ENCODE peak calls at places on chromosomes 6 and 20, in five cellular contexts. One of them, this sample, is unnamed.

GRCh38 chr6:5999688-6000608 is 6.8 kb downstream of the NRN1 start:
- DNase-seq in fibroblast of the conjunctiva: no peak
- DNase-seq in NB4: no peak
- DNase-seq in caudate nucleus: no peak
- DNase-seq in fibroblast of mammary gland: no peak
- DNase-seq in this sample: no peak

GRCh38 chr6:42179261-42179955 is 6.2 kb downstream of the GUCA1A start:
- DNase-seq in fibroblast of the conjunctiva: no peak
- DNase-seq in NB4: no peak
- DNase-seq in caudate nucleus: no peak
- DNase-seq in fibroblast of mammary gland: no peak
- DNase-seq in this sample: no peak

GRCh38 chr20:44012466-44013226 is 98.0 kb downstream of the TOX2 start:
- DNase-seq in fibroblast of the conjunctiva: no peak
- DNase-seq in NB4: no peak
- DNase-seq in caudate nucleus: no peak
- DNase-seq in fibroblast of mammary gland: no peak
- DNase-seq in this sample: no peak

GRCh38 chr6:157763129-157763893 is 59.7 kb upstream of the SNX9 start:
- DNase-seq in fibroblast of the conjunctiva: no peak
- DNase-seq in NB4: no peak
- DNase-seq in caudate nucleus: no peak
- DNase-seq in fibroblast of mammary gland: peak
- DNase-seq in this sample: peak

GRCh38 chr6:38943964-38944363 is 104.6 kb upstream of the GLP1R start:
- DNase-seq in fibroblast of the conjunctiva: no peak
- DNase-seq in NB4: no peak
- DNase-seq in caudate nucleus: no peak
- DNase-seq in fibroblast of mammary gland: no peak
- DNase-seq in this sample: no peak

GRCh38 chr6:39068391-39068790 is 19.8 kb downstream of the GLP1R start:
- DNase-seq in fibroblast of the conjunctiva: no peak
- DNase-seq in NB4: no peak
- DNase-seq in caudate nucleus: no peak
- DNase-seq in fibroblast of mammary gland: no peak
- DNase-seq in this sample: no peak

GRCh38 chr20:12982098-12982497 is 26.7 kb upstream of the SPTLC3 start:
- DNase-seq in fibroblast of the conjunctiva: no peak
- DNase-seq in NB4: no peak
- DNase-seq in caudate nucleus: no peak
- DNase-seq in fibroblast of mammary gland: no peak
- DNase-seq in this sample: no peak

GRCh38 chr6:139751179-139751578 is 376.7 kb upstream of the CITED2 start:
- DNase-seq in fibroblast of the conjunctiva: peak
- DNase-seq in NB4: no peak
- DNase-seq in caudate nucleus: no peak
- DNase-seq in fibroblast of mammary gland: peak
- DNase-seq in this sample: no peak

GRCh38 chr20:60984666-60985065 is 267.4 kb upstream of the CDH4 start:
- DNase-seq in fibroblast of the conjunctiva: no peak
- DNase-seq in NB4: no peak
- DNase-seq in caudate nucleus: no peak
- DNase-seq in fibroblast of mammary gland: no peak
- DNase-seq in this sample: no peak

GRCh38 chr20:5835234-5835845 is 85.1 kb downstream of the SHLD1 start:
- DNase-seq in fibroblast of the conjunctiva: peak
- DNase-seq in NB4: no peak
- DNase-seq in caudate nucleus: no peak
- DNase-seq in fibroblast of mammary gland: peak
- DNase-seq in this sample: peak

GRCh38 chr6:140846518-140847277 is 1286.0 kb upstream of the GJE1 start:
- DNase-seq in fibroblast of the conjunctiva: peak
- DNase-seq in NB4: no peak
- DNase-seq in caudate nucleus: no peak
- DNase-seq in fibroblast of mammary gland: peak
- DNase-seq in this sample: no peak

GRCh38 chr20:23037017-23037481 is 1.9 kb downstream of the SSTR4 start:
- DNase-seq in fibroblast of the conjunctiva: no peak
- DNase-seq in NB4: no peak
- DNase-seq in caudate nucleus: no peak
- DNase-seq in fibroblast of mammary gland: no peak
- DNase-seq in this sample: no peak

GRCh38 chr20:62900692-62901584 is 25.4 kb downstream of the DIDO1 start:
- DNase-seq in fibroblast of the conjunctiva: no peak
- DNase-seq in NB4: no peak
- DNase-seq in caudate nucleus: no peak
- DNase-seq in fibroblast of mammary gland: no peak
- DNase-seq in this sample: peak

GRCh38 chr20:3760980-3761379 is 6.6 kb downstream of the ADISSP start:
- DNase-seq in fibroblast of the conjunctiva: no peak
- DNase-seq in NB4: no peak
- DNase-seq in caudate nucleus: no peak
- DNase-seq in fibroblast of mammary gland: no peak
- DNase-seq in this sample: no peak

GRCh38 chr20:22556565-22557056 is 27.8 kb downstream of the FOXA2 start:
- DNase-seq in fibroblast of the conjunctiva: no peak
- DNase-seq in NB4: no peak
- DNase-seq in caudate nucleus: no peak
- DNase-seq in fibroblast of mammary gland: no peak
- DNase-seq in this sample: no peak

GRCh38 chr6:73515204-73516101 is 5.4 kb downstream of the EEF1A1 start:
- DNase-seq in fibroblast of the conjunctiva: peak
- DNase-seq in NB4: peak
- DNase-seq in caudate nucleus: no peak
- DNase-seq in fibroblast of mammary gland: peak
- DNase-seq in this sample: peak

GRCh38 chr20:7851031-7851490 is 89.2 kb downstream of the HAO1 start:
- DNase-seq in fibroblast of the conjunctiva: no peak
- DNase-seq in NB4: no peak
- DNase-seq in caudate nucleus: no peak
- DNase-seq in fibroblast of mammary gland: peak
- DNase-seq in this sample: no peak

GRCh38 chr6:118589186-118589585 is 41.1 kb downstream of the PLN start:
- DNase-seq in fibroblast of the conjunctiva: no peak
- DNase-seq in NB4: no peak
- DNase-seq in caudate nucleus: no peak
- DNase-seq in fibroblast of mammary gland: peak
- DNase-seq in this sample: no peak

GRCh38 chr6:160160450-160160849 is 38.8 kb downstream of the SLC22A1 start:
- DNase-seq in fibroblast of the conjunctiva: no peak
- DNase-seq in NB4: no peak
- DNase-seq in caudate nucleus: no peak
- DNase-seq in fibroblast of mammary gland: no peak
- DNase-seq in this sample: no peak

GRCh38 chr6:19303381-19303780 is 533.8 kb upstream of the ID4 start:
- DNase-seq in fibroblast of the conjunctiva: no peak
- DNase-seq in NB4: no peak
- DNase-seq in caudate nucleus: no peak
- DNase-seq in fibroblast of mammary gland: peak
- DNase-seq in this sample: no peak

GRCh38 chr6:48135352-48136084 is 24.5 kb upstream of the PTCHD4 start:
- DNase-seq in fibroblast of the conjunctiva: peak
- DNase-seq in NB4: no peak
- DNase-seq in caudate nucleus: no peak
- DNase-seq in fibroblast of mammary gland: peak
- DNase-seq in this sample: peak

GRCh38 chr6:1960484-1961142 is 284.8 kb downstream of the GMDS start:
- DNase-seq in fibroblast of the conjunctiva: no peak
- DNase-seq in NB4: no peak
- DNase-seq in caudate nucleus: no peak
- DNase-seq in fibroblast of mammary gland: no peak
- DNase-seq in this sample: no peak

GRCh38 chr6:14088600-14089168 is 28.9 kb upstream of the CD83 start:
- DNase-seq in fibroblast of the conjunctiva: no peak
- DNase-seq in NB4: no peak
- DNase-seq in caudate nucleus: no peak
- DNase-seq in fibroblast of mammary gland: no peak
- DNase-seq in this sample: no peak

GRCh38 chr6:151661928-151662327 is 145.6 kb upstream of the ESR1 start:
- DNase-seq in fibroblast of the conjunctiva: no peak
- DNase-seq in NB4: no peak
- DNase-seq in caudate nucleus: no peak
- DNase-seq in fibroblast of mammary gland: no peak
- DNase-seq in this sample: no peak

GRCh38 chr6:109183109-109183508 is 87.8 kb downstream of the CEP57L1 start:
- DNase-seq in fibroblast of the conjunctiva: no peak
- DNase-seq in NB4: peak
- DNase-seq in caudate nucleus: no peak
- DNase-seq in fibroblast of mammary gland: peak
- DNase-seq in this sample: no peak

GRCh38 chr20:7269452-7269851 is 502.0 kb downstream of the BMP2 start:
- DNase-seq in fibroblast of the conjunctiva: no peak
- DNase-seq in NB4: no peak
- DNase-seq in caudate nucleus: no peak
- DNase-seq in fibroblast of mammary gland: no peak
- DNase-seq in this sample: no peak

GRCh38 chr6:14734416-14735340 is 511.2 kb upstream of the JARID2 start:
- DNase-seq in fibroblast of the conjunctiva: no peak
- DNase-seq in NB4: peak
- DNase-seq in caudate nucleus: no peak
- DNase-seq in fibroblast of mammary gland: peak
- DNase-seq in this sample: no peak

GRCh38 chr6:167538746-167539145 is 213.9 kb downstream of the TTLL2 start:
- DNase-seq in fibroblast of the conjunctiva: no peak
- DNase-seq in NB4: no peak
- DNase-seq in caudate nucleus: no peak
- DNase-seq in fibroblast of mammary gland: no peak
- DNase-seq in this sample: no peak

GRCh38 chr6:40583694-40584093 is 3.5 kb downstream of the LRFN2 start:
- DNase-seq in fibroblast of the conjunctiva: no peak
- DNase-seq in NB4: no peak
- DNase-seq in caudate nucleus: no peak
- DNase-seq in fibroblast of mammary gland: no peak
- DNase-seq in this sample: no peak

GRCh38 chr6:20182926-20183521 is 29.2 kb downstream of the MBOAT1 start:
- DNase-seq in fibroblast of the conjunctiva: no peak
- DNase-seq in NB4: no peak
- DNase-seq in caudate nucleus: no peak
- DNase-seq in fibroblast of mammary gland: no peak
- DNase-seq in this sample: peak

GRCh38 chr6:41568585-41569384 is 22.6 kb downstream of the FOXP4 start:
- DNase-seq in fibroblast of the conjunctiva: no peak
- DNase-seq in NB4: no peak
- DNase-seq in caudate nucleus: no peak
- DNase-seq in fibroblast of mammary gland: no peak
- DNase-seq in this sample: no peak

GRCh38 chr6:107061125-107062020 is 33.4 kb downstream of the MTRES1 start:
- DNase-seq in fibroblast of the conjunctiva: no peak
- DNase-seq in NB4: no peak
- DNase-seq in caudate nucleus: no peak
- DNase-seq in fibroblast of mammary gland: no peak
- DNase-seq in this sample: no peak

GRCh38 chr6:149032599-149033405 is 284.7 kb upstream of the TAB2 start:
- DNase-seq in fibroblast of the conjunctiva: peak
- DNase-seq in NB4: peak
- DNase-seq in caudate nucleus: no peak
- DNase-seq in fibroblast of mammary gland: peak
- DNase-seq in this sample: no peak

GRCh38 chr6:130670142-130670541 is 157.1 kb upstream of the SMLR1 start:
- DNase-seq in fibroblast of the conjunctiva: no peak
- DNase-seq in NB4: no peak
- DNase-seq in caudate nucleus: no peak
- DNase-seq in fibroblast of mammary gland: no peak
- DNase-seq in this sample: no peak

GRCh38 chr20:37406010-37406998 is 60.4 kb downstream of the SRC start:
- DNase-seq in fibroblast of the conjunctiva: no peak
- DNase-seq in NB4: peak
- DNase-seq in caudate nucleus: peak
- DNase-seq in fibroblast of mammary gland: no peak
- DNase-seq in this sample: peak

GRCh38 chr20:62646851-62647520 is 4.7 kb downstream of the SLCO4A1 start:
- DNase-seq in fibroblast of the conjunctiva: no peak
- DNase-seq in NB4: no peak
- DNase-seq in caudate nucleus: no peak
- DNase-seq in fibroblast of mammary gland: no peak
- DNase-seq in this sample: peak

GRCh38 chr6:140460267-140460666 is 1085.8 kb upstream of the CITED2 start:
- DNase-seq in fibroblast of the conjunctiva: no peak
- DNase-seq in NB4: no peak
- DNase-seq in caudate nucleus: no peak
- DNase-seq in fibroblast of mammary gland: no peak
- DNase-seq in this sample: no peak

GRCh38 chr6:152720964-152721363 is 23.3 kb downstream of the MYCT1 start:
- DNase-seq in fibroblast of the conjunctiva: no peak
- DNase-seq in NB4: no peak
- DNase-seq in caudate nucleus: no peak
- DNase-seq in fibroblast of mammary gland: peak
- DNase-seq in this sample: no peak

GRCh38 chr6:116881236-116881635 is 4.2 kb downstream of the RFX6 start:
- DNase-seq in fibroblast of the conjunctiva: no peak
- DNase-seq in NB4: no peak
- DNase-seq in caudate nucleus: no peak
- DNase-seq in fibroblast of mammary gland: peak
- DNase-seq in this sample: no peak